ENCODE peak calls at places on chromosome 14, in seven cellular contexts. C is cardiac muscle cell; U is fibroblast of the aortic adventitia; O is keratinocyte; J is GM12865; R is tibial artery; G is CD8-positive, alpha-beta T cell. Y is an unnamed sample.

GRCh38 chr14:81433378-81433777 is 33.3 kb upstream of the STON2 start:
- DNase-seq in C (no peak), U (no peak), O (no peak), J (no peak), R (no peak), G (no peak), Y (no peak)

GRCh38 chr14:79074501-79074900 is 904.3 kb downstream of the NRXN3 start:
- DNase-seq in C (no peak), U (no peak), O (no peak), J (no peak), R (no peak), G (no peak), Y (no peak)

GRCh38 chr14:83419420-83419819 is 1885.8 kb upstream of the SEL1L start:
- DNase-seq in C (no peak), U (no peak), O (no peak), J (no peak), R (no peak), G (no peak), Y (no peak)

GRCh38 chr14:50830932-50831703 is at the start of gene NIN:
- DNase-seq in C (peak), U (peak), O (no peak), J (peak), R (peak), G (peak), Y (no peak)

GRCh38 chr14:58724702-58725101 is 86.9 kb downstream of the DACT1 start:
- DNase-seq in C (no peak), U (no peak), O (no peak), J (no peak), R (no peak), G (no peak), Y (no peak)

GRCh38 chr14:21269252-21270046 is at the start of gene HNRNPC:
- DNase-seq in C (peak), U (peak), O (peak), J (peak), R (peak), G (peak), Y (peak)

GRCh38 chr14:74326369-74327152 is 21.7 kb upstream of the VRTN start:
- DNase-seq in C (peak), U (no peak), O (no peak), J (no peak), R (no peak), G (no peak), Y (peak)

GRCh38 chr14:59407246-59407615 is 57.9 kb downstream of the GPR135 start:
- DNase-seq in C (peak), U (peak), O (no peak), J (no peak), R (peak), G (no peak), Y (peak)

GRCh38 chr14:68711551-68712437 is 81.1 kb downstream of the ZFP36L1 start:
- DNase-seq in C (no peak), U (no peak), O (no peak), J (no peak), R (no peak), G (no peak), Y (no peak)

GRCh38 chr14:65142429-65142828 is 40.1 kb upstream of the MAX start:
- DNase-seq in C (no peak), U (no peak), O (no peak), J (no peak), R (no peak), G (no peak), Y (no peak)

GRCh38 chr14:82075566-82075965 is 541.9 kb upstream of the SEL1L start:
- DNase-seq in C (peak), U (no peak), O (no peak), J (peak), R (no peak), G (no peak), Y (no peak)

GRCh38 chr14:68911594-68912227 is 67.4 kb downstream of the ACTN1 start:
- DNase-seq in C (peak), U (peak), O (no peak), J (peak), R (peak), G (peak), Y (peak)

GRCh38 chr14:61268797-61269196 is 12.3 kb downstream of the TMEM30B start:
- DNase-seq in C (no peak), U (peak), O (no peak), J (no peak), R (no peak), G (no peak), Y (no peak)

GRCh38 chr14:20428010-20428365 is 8.0 kb downstream of the KLHL33 start:
- DNase-seq in C (no peak), U (no peak), O (no peak), J (no peak), R (no peak), G (no peak), Y (no peak)

GRCh38 chr14:72961579-72962335 is 35.5 kb downstream of the DCAF4 start:
- DNase-seq in C (no peak), U (peak), O (peak), J (no peak), R (no peak), G (no peak), Y (no peak)

GRCh38 chr14:60760648-60761364 is 26.2 kb downstream of the MNAT1 start:
- DNase-seq in C (no peak), U (no peak), O (peak), J (no peak), R (no peak), G (no peak), Y (no peak)

GRCh38 chr14:52885230-52885629 is 65.6 kb downstream of the FERMT2 start:
- DNase-seq in C (peak), U (peak), O (no peak), J (no peak), R (no peak), G (no peak), Y (no peak)

GRCh38 chr14:104054222-104054905 is 31.1 kb upstream of the ASPG start:
- DNase-seq in C (no peak), U (no peak), O (no peak), J (no peak), R (no peak), G (no peak), Y (no peak)

GRCh38 chr14:81400202-81400678 is at the start of gene STON2:
- DNase-seq in C (peak), U (peak), O (peak), J (no peak), R (peak), G (no peak), Y (peak)

GRCh38 chr14:75141967-75142366 is 15.1 kb upstream of the NEK9 start:
- DNase-seq in C (peak), U (peak), O (no peak), J (peak), R (no peak), G (no peak), Y (no peak)

GRCh38 chr14:22112004-22112403 is 438.4 kb upstream of the OR4E1 start:
- DNase-seq in C (no peak), U (no peak), O (no peak), J (peak), R (no peak), G (peak), Y (no peak)

GRCh38 chr14:28661171-28661772 is 105.3 kb upstream of the FOXG1 start:
- DNase-seq in C (peak), U (peak), O (peak), J (no peak), R (no peak), G (no peak), Y (peak)

GRCh38 chr14:64053694-64054669 is 201.2 kb downstream of the SYNE2 start:
- DNase-seq in C (no peak), U (no peak), O (no peak), J (no peak), R (no peak), G (no peak), Y (no peak)

GRCh38 chr14:93962701-93963601 is 13.4 kb downstream of the ASB2 start:
- DNase-seq in C (no peak), U (no peak), O (no peak), J (peak), R (no peak), G (peak), Y (no peak)

GRCh38 chr14:41607119-41607785 is 576 bp downstream of the LRFN5 start:
- DNase-seq in C (no peak), U (peak), O (no peak), J (no peak), R (no peak), G (no peak), Y (no peak)

GRCh38 chr14:85444685-85445084 is 85.3 kb upstream of the FLRT2 start:
- DNase-seq in C (peak), U (peak), O (no peak), J (no peak), R (no peak), G (no peak), Y (peak)

GRCh38 chr14:67373347-67373746 is 13.2 kb downstream of the EIF2S1 start:
- DNase-seq in C (no peak), U (no peak), O (no peak), J (peak), R (no peak), G (no peak), Y (no peak)

GRCh38 chr14:35998303-35998702 is 172.2 kb downstream of the BRMS1L start:
- DNase-seq in C (no peak), U (no peak), O (no peak), J (no peak), R (no peak), G (no peak), Y (no peak)

GRCh38 chr14:81436296-81437138 is 36.4 kb upstream of the STON2 start:
- DNase-seq in C (peak), U (peak), O (no peak), J (no peak), R (peak), G (no peak), Y (no peak)

GRCh38 chr14:49582211-49582977 is 3.8 kb downstream of the RPS29 start:
- DNase-seq in C (no peak), U (no peak), O (no peak), J (no peak), R (no peak), G (no peak), Y (no peak)

GRCh38 chr14:41785696-41786095 is 179.0 kb downstream of the LRFN5 start:
- DNase-seq in C (peak), U (no peak), O (no peak), J (no peak), R (no peak), G (no peak), Y (no peak)

GRCh38 chr14:79320561-79320960 is 890.7 kb downstream of the DIO2 start:
- DNase-seq in C (no peak), U (no peak), O (no peak), J (no peak), R (no peak), G (no peak), Y (no peak)

GRCh38 chr14:48035836-48036235 is 360.4 kb upstream of the MDGA2 start:
- DNase-seq in C (no peak), U (no peak), O (no peak), J (no peak), R (no peak), G (no peak), Y (no peak)

GRCh38 chr14:68451676-68452387 is 341.0 kb downstream of the ZFP36L1 start:
- DNase-seq in C (peak), U (peak), O (no peak), J (peak), R (peak), G (no peak), Y (no peak)

GRCh38 chr14:64701660-64702059 is 2.6 kb upstream of the PLEKHG3 start:
- DNase-seq in C (no peak), U (no peak), O (no peak), J (no peak), R (no peak), G (no peak), Y (no peak)

GRCh38 chr14:76201162-76201561 is 49.4 kb downstream of the GPATCH2L start:
- DNase-seq in C (peak), U (peak), O (peak), J (no peak), R (no peak), G (no peak), Y (peak)

GRCh38 chr14:24119691-24120090 is 4.9 kb upstream of the NRL start:
- DNase-seq in C (no peak), U (no peak), O (no peak), J (no peak), R (no peak), G (no peak), Y (no peak)

GRCh38 chr14:59964251-59965007 is 44.5 kb downstream of the LRRC9 start:
- DNase-seq in C (peak), U (no peak), O (no peak), J (peak), R (no peak), G (no peak), Y (no peak)

GRCh38 chr14:84420236-84420635 is 1109.7 kb upstream of the FLRT2 start:
- DNase-seq in C (peak), U (no peak), O (no peak), J (no peak), R (no peak), G (no peak), Y (no peak)

GRCh38 chr14:37124617-37125016 is 47.8 kb downstream of the SLC25A21 start:
- DNase-seq in C (no peak), U (no peak), O (no peak), J (peak), R (no peak), G (no peak), Y (no peak)

GRCh38 chr14:101876539-101876938 is 87.8 kb upstream of the DYNC1H1 start:
- DNase-seq in C (peak), U (peak), O (no peak), J (peak), R (peak), G (peak), Y (no peak)

GRCh38 chr14:101874001-101874400 is 90.4 kb upstream of the DYNC1H1 start:
- DNase-seq in C (no peak), U (no peak), O (no peak), J (no peak), R (no peak), G (no peak), Y (no peak)

GRCh38 chr14:101877766-101878165 is 86.6 kb upstream of the DYNC1H1 start:
- DNase-seq in C (no peak), U (no peak), O (no peak), J (no peak), R (no peak), G (no peak), Y (no peak)

GRCh38 chr14:101875041-101875725 is 89.2 kb upstream of the DYNC1H1 start:
- DNase-seq in C (no peak), U (no peak), O (no peak), J (no peak), R (no peak), G (no peak), Y (no peak)

DNA sequence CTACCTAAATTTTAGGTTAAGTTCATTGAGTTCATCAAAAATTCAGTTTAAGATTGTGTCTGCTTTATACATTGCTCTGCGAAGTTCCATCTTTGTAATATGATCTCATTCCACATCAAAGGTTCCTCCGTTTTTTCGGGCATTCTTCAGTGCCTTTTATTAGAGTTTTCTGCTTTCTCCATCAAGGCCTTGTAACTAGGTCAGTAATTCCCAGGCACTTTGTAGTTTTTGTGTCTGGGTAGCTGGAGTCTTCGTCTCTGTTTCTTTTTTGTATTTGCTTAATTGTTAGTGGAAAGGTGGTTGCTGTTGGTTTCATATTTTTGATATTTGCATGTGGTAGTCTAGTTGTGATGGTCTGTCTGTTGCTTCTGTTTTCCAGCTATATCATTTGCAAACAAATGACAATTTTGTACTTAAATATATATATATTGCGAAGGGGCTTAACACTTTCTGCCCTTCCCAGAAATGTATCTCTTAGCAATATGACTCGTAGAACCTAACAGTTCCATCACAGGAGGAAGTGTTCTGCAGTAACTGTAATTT is 88.6 kb upstream of the DYNC1H1 start:
- DNase-seq in C (no peak), U (no peak), O (no peak), J (peak), R (no peak), G (no peak), Y (no peak)
- H3K4me3 ChIP-seq in C (no peak), U (no peak), O (no peak), J (peak), R (no peak), G (peak), Y (no peak)

GRCh38 chr14:90783344-90783743 is 32.9 kb downstream of the TTC7B start:
- DNase-seq in C (no peak), U (no peak), O (no peak), J (no peak), R (no peak), G (no peak), Y (no peak)

GRCh38 chr14:90785876-90786450 is 30.3 kb downstream of the TTC7B start:
- DNase-seq in C (no peak), U (no peak), O (no peak), J (no peak), R (no peak), G (no peak), Y (no peak)

GRCh38 chr14:90788031-90788430 is 28.2 kb downstream of the TTC7B start:
- DNase-seq in C (no peak), U (no peak), O (no peak), J (no peak), R (no peak), G (no peak), Y (no peak)

GRCh38 chr14:90784621-90785270 is 31.5 kb downstream of the TTC7B start:
- DNase-seq in C (no peak), U (no peak), O (no peak), J (no peak), R (no peak), G (no peak), Y (no peak)

GRCh38 chr14:90785474-90785873 is 30.8 kb downstream of the TTC7B start:
- DNase-seq in C (peak), U (no peak), O (no peak), J (no peak), R (peak), G (no peak), Y (no peak)
- TF ChIP-seq CTCF in C (peak), U (no peak), O (peak), J (no peak), R (no peak), G (no peak), Y (peak)

GRCh38 chr14:95255487-95255886 is 64.2 kb downstream of the CLMN start:
- DNase-seq in C (peak), U (peak), O (no peak), J (peak), R (peak), G (no peak), Y (no peak)
- H3K4me3 ChIP-seq in C (no peak), U (no peak), O (no peak), J (no peak), R (no peak), G (no peak), Y (no peak)

DNA sequence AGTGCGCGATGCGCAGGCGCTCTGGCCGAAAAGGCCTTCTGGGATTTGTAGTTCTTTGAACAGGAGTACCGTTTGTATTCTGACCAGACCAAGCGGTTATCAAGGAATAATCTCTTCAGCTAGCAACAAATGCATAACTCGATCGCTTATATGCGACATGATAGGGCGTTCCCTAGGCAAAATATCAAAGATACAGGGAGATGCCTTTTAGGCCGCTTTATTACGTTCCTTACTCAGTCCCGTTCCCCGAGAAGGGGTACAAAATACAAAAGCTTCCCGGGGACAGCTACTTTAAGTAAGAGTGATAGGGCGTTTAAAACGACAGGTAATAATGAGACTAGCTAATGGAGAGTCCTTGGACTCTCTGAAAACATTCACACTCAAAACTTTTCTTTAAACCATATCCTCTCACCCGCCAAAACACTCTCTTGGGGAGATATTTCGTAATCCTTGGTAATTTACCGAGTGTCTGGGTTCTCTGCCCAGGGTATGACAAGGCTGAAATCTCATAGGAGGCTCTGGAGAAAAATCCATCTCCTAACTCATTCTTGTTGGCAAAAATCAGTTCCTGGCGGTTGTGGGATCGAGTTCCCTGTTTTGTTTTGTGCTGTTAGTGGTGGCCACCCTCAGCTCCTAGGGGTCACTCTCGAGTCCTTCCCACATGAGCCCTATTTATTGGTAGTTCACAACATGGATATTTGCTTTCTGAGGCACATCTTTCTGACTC is 412 bp upstream of the SNW1 start:
- DNase-seq in C (peak), U (peak), O (peak), J (peak), R (peak), G (no peak), Y (peak)
- TF ChIP-seq CTCF in C (peak), U (peak), O (peak), J (peak), R (no peak), G (no peak), Y (peak)

GRCh38 chr14:55255185-55255584 is 16.0 kb upstream of the FBXO34 start:
- DNase-seq in C (no peak), U (no peak), O (no peak), J (no peak), R (no peak), G (no peak), Y (no peak)

GRCh38 chr14:55254581-55254980 is 16.6 kb upstream of the FBXO34 start:
- DNase-seq in C (no peak), U (no peak), O (no peak), J (no peak), R (no peak), G (no peak), Y (no peak)

GRCh38 chr14:55255979-55256378 is 15.2 kb upstream of the FBXO34 start:
- DNase-seq in C (no peak), U (no peak), O (no peak), J (no peak), R (no peak), G (no peak), Y (no peak)

DNA sequence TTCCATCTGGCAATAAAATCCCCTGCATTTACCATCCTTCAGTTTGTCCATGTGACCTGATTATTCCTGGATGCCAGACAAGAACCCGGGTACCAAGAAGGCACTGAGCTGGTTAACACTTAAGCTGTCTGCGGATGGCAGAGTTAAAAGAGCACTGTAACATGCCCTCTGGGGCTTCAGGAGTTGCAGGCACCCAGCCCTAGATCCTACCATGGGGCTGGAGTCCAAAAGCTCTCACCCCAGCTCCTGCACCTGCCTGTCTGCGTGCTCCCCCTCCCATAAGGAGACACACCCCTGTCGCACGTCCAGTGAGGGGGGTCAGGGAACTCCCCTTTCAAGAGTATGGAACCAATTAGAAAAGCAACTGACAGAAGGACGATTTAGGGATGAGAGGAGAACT is 14.6 kb upstream of the FBXO34 start:
- DNase-seq in C (no peak), U (no peak), O (no peak), J (no peak), R (no peak), G (no peak), Y (no peak)
- H3K4me3 ChIP-seq in C (no peak), U (no peak), O (no peak), J (no peak), R (no peak), G (no peak), Y (no peak)

GRCh38 chr14:100857923-100858837 is 32.3 kb downstream of the MEG3 start:
- DNase-seq in C (no peak), U (no peak), O (no peak), J (no peak), R (no peak), G (no peak), Y (no peak)

GRCh38 chr14:100854435-100854834 is 28.5 kb downstream of the MEG3 start:
- DNase-seq in C (no peak), U (no peak), O (no peak), J (no peak), R (no peak), G (no peak), Y (no peak)

GRCh38 chr14:100856056-100856950 is 30.4 kb downstream of the MEG3 start:
- DNase-seq in C (no peak), U (no peak), O (no peak), J (no peak), R (no peak), G (no peak), Y (no peak)

GRCh38 chr14:100857196-100857922 is 31.4 kb downstream of the MEG3 start:
- DNase-seq in C (no peak), U (no peak), O (no peak), J (no peak), R (no peak), G (no peak), Y (no peak)

GRCh38 chr14:100855256-100855930 is 29.5 kb downstream of the MEG3 start:
- DNase-seq in C (no peak), U (no peak), O (no peak), J (no peak), R (no peak), G (no peak), Y (no peak)
- TF ChIP-seq CTCF in C (no peak), U (no peak), O (no peak), J (no peak), R (no peak), G (no peak), Y (no peak)

Y was measured in astrocyte of the cerebellum.